ENCODE peak calls at places on chromosomes 13 and 19, in four cellular contexts. F is tibial nerve, K is GM20000, U is NCI-H345. T is an unnamed sample.
A peak's percentile ranks its signal among the peaks of the same experiment; 100 is the strongest.

GRCh38 chr13:111952814-111953213 is 114.1 kb upstream of the SOX1 start:
- DNase-seq in F (no peak), K (no peak), U (no peak), T (no peak)

GRCh38 chr13:73521970-73522549 is 463.3 kb downstream of the KLF5 start:
- DNase-seq in F (no peak), K (no peak), U (no peak), T (no peak)

GRCh38 chr19:58483776-58484175 is 7.6 kb downstream of the ZNF446 start:
- DNase-seq in F (no peak), K (no peak), U (no peak), T (no peak)

GRCh38 chr19:2282062-2282861 is at the start of gene PEAK3:
- DNase-seq in F (peak; percentile 65), K (peak; percentile 73), U (no peak), T (no peak)

GRCh38 chr13:72062566-72062965 is 195.6 kb upstream of the DACH1 start:
- DNase-seq in F (no peak), K (no peak), U (peak; percentile 61), T (peak; percentile 85)

GRCh38 chr13:46864941-46865340 is 31.9 kb downstream of the HTR2A start:
- DNase-seq in F (no peak), K (no peak), U (no peak), T (no peak)

GRCh38 chr19:4416268-4416667 is 13.8 kb downstream of the CHAF1A start:
- DNase-seq in F (no peak), K (no peak), U (no peak), T (no peak)

GRCh38 chr19:7874080-7874856 is at the start of gene PRR36:
- DNase-seq in F (no peak), K (no peak), U (peak; percentile 89), T (peak; percentile 62)

GRCh38 chr19:40150170-40150569 is 41.1 kb upstream of the MAP3K10 start:
- DNase-seq in F (no peak), K (no peak), U (no peak), T (no peak)

GRCh38 chr19:14139944-14140343 is 3.6 kb upstream of the ASF1B start:
- DNase-seq in F (no peak), K (no peak), U (no peak), T (no peak)

GRCh38 chr13:76009491-76009890 is 373.4 kb downstream of the LMO7 start:
- DNase-seq in F (no peak), K (no peak), U (no peak), T (no peak)

GRCh38 chr13:23868521-23868920 is 20.7 kb downstream of the MIPEP start:
- DNase-seq in F (no peak), K (no peak), U (no peak), T (no peak)

GRCh38 chr13:76980075-76980718 is 11.7 kb upstream of the CLN5 start:
- DNase-seq in F (peak; percentile 78), K (peak; percentile 91), U (peak; percentile 86), T (peak; percentile 48)

GRCh38 chr13:67273001-67273400 is 42.9 kb upstream of the PCDH9 start:
- DNase-seq in F (no peak), K (no peak), U (no peak), T (no peak)

GRCh38 chr19:16085115-16085514 is 8.8 kb downstream of the TPM4 start:
- DNase-seq in F (no peak), K (no peak), U (no peak), T (no peak)

GRCh38 chr13:104372128-104372527 is 1305.9 kb upstream of the SLC10A2 start:
- DNase-seq in F (no peak), K (no peak), U (no peak), T (no peak)

GRCh38 chr19:58535857-58536256 is 8.0 kb upstream of the TRIM28 start:
- DNase-seq in F (no peak), K (no peak), U (no peak), T (no peak)

GRCh38 chr19:5145521-5146511 is 176.9 kb downstream of the KDM4B start:
- DNase-seq in F (no peak), K (no peak), U (no peak), T (no peak)

GRCh38 chr19:7970716-7971448 is 27.4 kb upstream of the TIMM44 start:
- DNase-seq in F (peak; percentile 23), K (peak; percentile 68), U (peak; percentile 5), T (no peak)

GRCh38 chr13:83879431-83880171 is 2.7 kb downstream of the SLITRK1 start:
- DNase-seq in F (no peak), K (no peak), U (no peak), T (no peak)

GRCh38 chr19:2503521-2504109 is 27.7 kb downstream of the GADD45B start:
- DNase-seq in F (no peak), K (no peak), U (no peak), T (no peak)

GRCh38 chr19:5926641-5927438 is 12.8 kb downstream of the CAPS start:
- DNase-seq in F (peak; percentile 64), K (no peak), U (no peak), T (no peak)

GRCh38 chr19:43618921-43619261 is 538 bp downstream of the ZNF428 start:
- DNase-seq in F (no peak), K (peak; percentile 81), U (peak; percentile 59), T (peak; percentile 82)

GRCh38 chr13:49838989-49839388 is 46.5 kb upstream of the KPNA3 start:
- DNase-seq in F (no peak), K (no peak), U (no peak), T (no peak)

GRCh38 chr19:38964738-38965137 is 10.8 kb downstream of the FBXO17 start:
- DNase-seq in F (no peak), K (no peak), U (no peak), T (no peak)

GRCh38 chr19:48726573-48726972 is 7.0 kb upstream of the MAMSTR start:
- DNase-seq in F (no peak), K (no peak), U (no peak), T (no peak)

GRCh38 chr13:75493156-75493555 is 11.2 kb upstream of the TBC1D4 start:
- DNase-seq in F (no peak), K (no peak), U (no peak), T (no peak)

GRCh38 chr13:113399755-113400149 is 35.8 kb upstream of the GRTP1 start:
- DNase-seq in F (no peak), K (no peak), U (no peak), T (no peak)

T was measured in NCI-H748 treated with DMSO at 0.1 percent for 48 hours.